ENCODE peak calls at places on chromosomes 13 and 19, in ten cellular contexts. R is tibial nerve, S is stomach, N is right lobe of liver, E is spleen, B is adrenal gland, F is A549, W is uterus, P is prostate gland, I is lower leg skin. H is an unnamed sample.

GRCh38 chr13:71643466-71643865 is 223.5 kb downstream of the DACH1 start:
- DNase-seq in R (no peak), S (no peak), N (no peak), E (no peak), B (no peak), F (no peak), W (no peak), P (no peak), I (no peak), H (no peak)

GRCh38 chr13:57438072-57438471 is 193.5 kb upstream of the PCDH17 start:
- DNase-seq in R (no peak), S (no peak), N (no peak), E (peak; percentile 35), B (no peak), F (no peak), W (no peak), P (no peak), I (peak; percentile 36), H (no peak)

GRCh38 chr13:67048084-67048792 is 181.9 kb downstream of the PCDH9 start:
- DNase-seq in R (no peak), S (no peak), N (no peak), E (no peak), B (no peak), F (no peak), W (no peak), P (no peak), I (no peak), H (no peak)

GRCh38 chr13:109628251-109628699 is 158.1 kb downstream of the IRS2 start:
- DNase-seq in R (no peak), S (no peak), N (no peak), E (no peak), B (no peak), F (no peak), W (no peak), P (no peak), I (no peak), H (no peak)

GRCh38 chr19:21439372-21439771 is 42.4 kb downstream of the ZNF493 start:
- DNase-seq in R (no peak), S (peak; percentile 62), N (no peak), E (no peak), B (peak; percentile 37), F (no peak), W (no peak), P (peak; percentile 83), I (no peak), H (peak; percentile 11)

GRCh38 chr13:101454767-101455166 is 2.3 kb downstream of the ITGBL1 start:
- DNase-seq in R (no peak), S (no peak), N (no peak), E (no peak), B (no peak), F (no peak), W (no peak), P (no peak), I (no peak), H (no peak)

GRCh38 chr19:47471733-47472457 is at the start of gene SLC8A2:
- DNase-seq in R (no peak), S (peak; percentile 51), N (peak; percentile 53), E (no peak), B (peak; percentile 57), F (peak; percentile 75), W (peak; percentile 82), P (peak; percentile 49), I (no peak), H (no peak)

GRCh38 chr19:16325161-16325527 is 518 bp downstream of the KLF2 start:
- DNase-seq in R (no peak), S (no peak), N (no peak), E (peak; percentile 92), B (peak; percentile 52), F (no peak), W (peak; percentile 52), P (no peak), I (peak; percentile 90), H (no peak)

GRCh38 chr13:44109986-44110640 is 230.4 kb downstream of the LACC1 start:
- DNase-seq in R (no peak), S (no peak), N (no peak), E (no peak), B (no peak), F (peak; percentile 6), W (no peak), P (no peak), I (no peak), H (no peak)

GRCh38 chr13:41054212-41054877 is 7.0 kb upstream of the WBP4 start:
- DNase-seq in R (peak; percentile 69), S (no peak), N (no peak), E (no peak), B (no peak), F (peak; percentile 22), W (no peak), P (peak; percentile 49), I (no peak), H (no peak)

GRCh38 chr13:78228940-78229339 is 310.3 kb upstream of the EDNRB start:
- DNase-seq in R (no peak), S (no peak), N (no peak), E (no peak), B (no peak), F (no peak), W (no peak), P (no peak), I (no peak), H (no peak)

GRCh38 chr19:58009666-58010301 is 7.2 kb upstream of the ZNF606 start:
- DNase-seq in R (peak; percentile 61), S (peak; percentile 72), N (peak; percentile 84), E (peak; percentile 92), B (peak; percentile 65), F (peak; percentile 17), W (peak; percentile 92), P (peak; percentile 90), I (peak; percentile 93), H (peak; percentile 93)

GRCh38 chr13:74062933-74063332 is 71.3 kb downstream of the KLF12 start:
- DNase-seq in R (peak; percentile 18), S (no peak), N (no peak), E (peak; percentile 78), B (peak; percentile 43), F (no peak), W (peak; percentile 49), P (no peak), I (no peak), H (no peak)

GRCh38 chr13:51764184-51765141 is 39.5 kb downstream of the DHRS12 start:
- DNase-seq in R (peak; percentile 81), S (peak; percentile 56), N (no peak), E (no peak), B (no peak), F (peak; percentile 4), W (peak; percentile 67), P (no peak), I (peak; percentile 95), H (peak; percentile 93)
- TF ChIP-seq POLR2A in R (no peak), S (no peak), N (no peak), E (no peak), B (no peak), F (no peak), W (no peak), P (no peak), I (no peak), H (no peak)

DNA sequence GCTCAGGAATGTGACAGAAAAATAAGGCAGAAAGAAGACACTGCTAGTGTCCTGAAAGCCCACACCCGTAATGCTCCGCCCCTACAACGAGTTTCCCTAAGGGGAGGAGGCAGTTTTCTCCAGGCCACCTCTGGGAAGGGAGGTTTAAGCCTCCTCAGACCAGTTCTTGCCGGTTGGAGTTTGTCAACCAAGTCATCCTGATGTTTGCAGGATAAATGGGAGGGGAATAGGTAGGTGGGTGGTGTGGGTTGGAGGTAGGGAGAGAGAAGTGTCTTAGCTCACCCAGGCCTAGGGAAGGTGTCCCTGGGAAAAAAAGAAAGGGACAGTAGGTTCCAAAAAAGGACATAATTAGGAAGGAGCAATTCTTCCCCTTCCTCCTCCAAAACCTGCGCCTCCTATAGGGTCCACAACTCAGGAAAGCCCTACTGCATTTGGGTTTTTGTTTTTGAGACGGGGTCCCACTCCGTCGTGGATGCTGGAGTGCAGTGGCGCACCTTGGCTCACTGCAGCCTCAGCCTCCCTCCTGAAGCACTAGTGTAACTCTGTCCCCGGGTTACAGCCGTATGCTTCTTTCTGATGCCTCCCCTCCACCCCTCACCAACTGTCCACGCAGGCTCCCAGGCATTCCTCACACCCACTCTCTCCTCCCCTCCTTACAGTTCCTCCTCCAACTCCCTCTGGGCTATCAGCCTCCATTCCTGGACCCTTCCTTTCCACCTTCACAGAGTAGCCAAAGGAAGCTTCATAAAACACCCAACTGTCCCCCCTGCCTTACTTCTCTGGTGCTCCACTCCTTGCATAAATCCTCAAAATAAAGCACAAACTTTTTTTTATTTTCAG is 2.0 kb upstream of the SERTAD3 start:
- DNase-seq in R (no peak), S (no peak), N (no peak), E (no peak), B (no peak), F (no peak), W (no peak), P (peak; percentile 70), I (no peak), H (peak; percentile 51)
- TF ChIP-seq POLR2A in R (no peak), S (no peak), N (no peak), E (no peak), B (no peak), F (no peak), W (no peak), P (peak; percentile 29), I (no peak), H (no peak)

GRCh38 chr19:18135712-18136584 is 17.0 kb upstream of the PIK3R2 start:
- DNase-seq in R (no peak), S (no peak), N (peak; percentile 91), E (no peak), B (no peak), F (no peak), W (no peak), P (no peak), I (no peak), H (no peak)
- TF ChIP-seq POLR2A in R (no peak), S (no peak), N (no peak), E (no peak), B (no peak), F (no peak), W (no peak), P (no peak), I (no peak), H (no peak)

GRCh38 chr19:35125270-35125717 is 9.6 kb downstream of the LGI4 start:
- DNase-seq in R (no peak), S (no peak), N (no peak), E (peak; percentile 78), B (no peak), F (no peak), W (no peak), P (no peak), I (no peak), H (no peak)
- TF ChIP-seq POLR2A in R (no peak), S (no peak), N (no peak), E (no peak), B (no peak), F (peak; percentile 22), W (no peak), P (no peak), I (no peak), H (no peak)

GRCh38 chr19:19105365-19106060 is 32.8 kb downstream of the TMEM161A start:
- DNase-seq in R (peak; percentile 57), S (peak; percentile 51), N (no peak), E (no peak), B (peak; percentile 78), F (peak; percentile 48), W (peak; percentile 84), P (peak; percentile 39), I (no peak), H (peak; percentile 89)
- TF ChIP-seq POLR2A in R (no peak), S (no peak), N (no peak), E (no peak), B (peak; percentile 20), F (peak; percentile 91), W (no peak), P (no peak), I (no peak), H (peak; percentile 86)

GRCh38 chr19:1269065-1269477 is at the start of gene CIRBP:
- DNase-seq in R (peak; percentile 100), S (peak; percentile 100), N (peak; percentile 100), E (peak; percentile 100), B (peak; percentile 100), F (peak; percentile 81), W (peak; percentile 100), P (peak; percentile 100), I (peak; percentile 100), H (peak; percentile 100)
- TF ChIP-seq POLR2A in R (peak; percentile 100), S (no peak), N (peak; percentile 97), E (peak; percentile 97), B (peak; percentile 97), F (peak; percentile 92), W (peak; percentile 94), P (peak; percentile 93), I (peak; percentile 97), H (peak; percentile 99)